ENCODE peak calls at places on chromosomes 3 and 15, in eight cellular contexts. One of them, this sample, is unnamed.

GRCh38 chr3:37540786-37541185 is 320.9 kb upstream of the CTDSPL start:
- DNase-seq in thyroid gland: no peak
- DNase-seq in HL-60: no peak
- DNase-seq in mucosa of descending colon: no peak
- DNase-seq in OCI-LY7: no peak
- DNase-seq in NB4: no peak
- DNase-seq in foreskin fibroblast: no peak
- DNase-seq in GM06990: no peak
- DNase-seq in this sample: no peak

GRCh38 chr15:80590772-80591355 is 104.2 kb upstream of the ABHD17C start:
- DNase-seq in NB4: no peak
- DNase-seq in thyroid gland: no peak
- DNase-seq in HL-60: no peak
- DNase-seq in OCI-LY7: no peak
- DNase-seq in foreskin fibroblast: no peak
- DNase-seq in GM06990: no peak
- DNase-seq in mucosa of descending colon: no peak
- DNase-seq in this sample: no peak

GRCh38 chr3:61637088-61638051 is 76.0 kb downstream of the PTPRG start:
- DNase-seq in mucosa of descending colon: peak
- DNase-seq in GM06990: peak
- DNase-seq in thyroid gland: no peak
- DNase-seq in HL-60: no peak
- DNase-seq in foreskin fibroblast: peak
- DNase-seq in OCI-LY7: peak
- DNase-seq in NB4: no peak
- DNase-seq in this sample: no peak

GRCh38 chr3:69113536-69113935 is 8.9 kb downstream of the LMOD3 start:
- DNase-seq in mucosa of descending colon: no peak
- DNase-seq in NB4: no peak
- DNase-seq in thyroid gland: no peak
- DNase-seq in HL-60: no peak
- DNase-seq in foreskin fibroblast: peak
- DNase-seq in OCI-LY7: no peak
- DNase-seq in GM06990: no peak
- DNase-seq in this sample: no peak

GRCh38 chr3:184578822-184579221 is 17.2 kb downstream of the EPHB3 start:
- DNase-seq in GM06990: no peak
- DNase-seq in thyroid gland: no peak
- DNase-seq in NB4: no peak
- DNase-seq in foreskin fibroblast: no peak
- DNase-seq in OCI-LY7: no peak
- DNase-seq in HL-60: no peak
- DNase-seq in mucosa of descending colon: no peak
- DNase-seq in this sample: no peak

GRCh38 chr15:90644946-90645725 is 72.0 kb upstream of the BLM start:
- DNase-seq in mucosa of descending colon: no peak
- DNase-seq in HL-60: no peak
- DNase-seq in thyroid gland: no peak
- DNase-seq in NB4: no peak
- DNase-seq in foreskin fibroblast: no peak
- DNase-seq in OCI-LY7: no peak
- DNase-seq in GM06990: no peak
- DNase-seq in this sample: no peak

GRCh38 chr3:115436767-115437301 is 186.5 kb upstream of the GAP43 start:
- DNase-seq in foreskin fibroblast: peak
- DNase-seq in NB4: peak
- DNase-seq in thyroid gland: no peak
- DNase-seq in OCI-LY7: no peak
- DNase-seq in GM06990: no peak
- DNase-seq in HL-60: no peak
- DNase-seq in mucosa of descending colon: no peak
- DNase-seq in this sample: no peak

GRCh38 chr3:38567498-38567897 is 71.4 kb downstream of the EXOG start:
- DNase-seq in mucosa of descending colon: no peak
- DNase-seq in HL-60: no peak
- DNase-seq in thyroid gland: no peak
- DNase-seq in OCI-LY7: no peak
- DNase-seq in GM06990: no peak
- DNase-seq in NB4: no peak
- DNase-seq in foreskin fibroblast: no peak
- DNase-seq in this sample: no peak

GRCh38 chr15:82789491-82789890 is 16.4 kb downstream of the FSD2 start:
- DNase-seq in HL-60: no peak
- DNase-seq in foreskin fibroblast: peak
- DNase-seq in thyroid gland: no peak
- DNase-seq in GM06990: no peak
- DNase-seq in OCI-LY7: no peak
- DNase-seq in mucosa of descending colon: no peak
- DNase-seq in NB4: no peak
- DNase-seq in this sample: no peak

GRCh38 chr15:82788496-82788895 is 17.4 kb downstream of the FSD2 start:
- DNase-seq in GM06990: no peak
- DNase-seq in OCI-LY7: no peak
- DNase-seq in NB4: no peak
- DNase-seq in foreskin fibroblast: no peak
- DNase-seq in thyroid gland: no peak
- DNase-seq in HL-60: no peak
- DNase-seq in mucosa of descending colon: no peak
- DNase-seq in this sample: no peak

GRCh38 chr15:82793737-82794136 is 12.1 kb downstream of the FSD2 start:
- DNase-seq in thyroid gland: no peak
- DNase-seq in GM06990: no peak
- DNase-seq in NB4: no peak
- DNase-seq in foreskin fibroblast: no peak
- DNase-seq in mucosa of descending colon: no peak
- DNase-seq in HL-60: no peak
- DNase-seq in OCI-LY7: no peak
- DNase-seq in this sample: no peak

GRCh38 chr15:82790321-82790720 is 15.5 kb downstream of the FSD2 start:
- DNase-seq in NB4: no peak
- DNase-seq in GM06990: no peak
- DNase-seq in OCI-LY7: no peak
- DNase-seq in foreskin fibroblast: no peak
- DNase-seq in thyroid gland: no peak
- DNase-seq in HL-60: no peak
- DNase-seq in mucosa of descending colon: peak
- DNase-seq in this sample: no peak

GRCh38 chr15:82792068-82792467 is 13.8 kb downstream of the FSD2 start:
- DNase-seq in GM06990: no peak
- DNase-seq in thyroid gland: no peak
- DNase-seq in NB4: no peak
- DNase-seq in mucosa of descending colon: no peak
- DNase-seq in foreskin fibroblast: no peak
- DNase-seq in HL-60: no peak
- DNase-seq in OCI-LY7: no peak
- DNase-seq in this sample: no peak
- TF ChIP-seq CTCF in GM06990: no peak
- TF ChIP-seq CTCF in thyroid gland: no peak
- TF ChIP-seq CTCF in NB4: no peak
- TF ChIP-seq CTCF in mucosa of descending colon: no peak
- TF ChIP-seq CTCF in foreskin fibroblast: no peak
- TF ChIP-seq CTCF in HL-60: no peak
- TF ChIP-seq CTCF in OCI-LY7: no peak
- TF ChIP-seq CTCF in this sample: no peak

DNA sequence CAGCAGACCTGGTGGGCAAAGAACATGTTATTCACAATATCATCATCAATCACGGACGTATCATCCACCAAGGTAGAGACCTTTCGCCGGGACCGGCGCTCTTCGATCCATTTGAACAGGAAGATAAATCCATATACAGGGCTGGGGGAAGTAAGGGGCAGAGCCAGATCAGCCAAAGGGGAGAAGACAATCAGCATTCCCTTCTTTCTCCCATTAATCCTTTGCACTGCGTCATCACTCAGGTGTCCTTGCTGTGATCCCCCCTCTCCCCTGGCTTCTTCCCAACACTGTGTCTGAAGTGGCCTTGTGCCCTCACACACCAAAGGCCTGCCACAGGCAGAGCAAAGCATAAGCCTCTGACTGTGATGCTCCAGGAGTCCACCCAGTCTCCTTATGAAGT is 36.4 kb downstream of the SEMA3G start:
- DNase-seq in OCI-LY7: no peak
- DNase-seq in NB4: no peak
- DNase-seq in mucosa of descending colon: no peak
- DNase-seq in HL-60: no peak
- DNase-seq in GM06990: no peak
- DNase-seq in foreskin fibroblast: no peak
- DNase-seq in thyroid gland: no peak
- DNase-seq in this sample: no peak
- TF ChIP-seq CTCF in OCI-LY7: no peak
- TF ChIP-seq CTCF in NB4: no peak
- TF ChIP-seq CTCF in mucosa of descending colon: no peak
- TF ChIP-seq CTCF in HL-60: no peak
- TF ChIP-seq CTCF in GM06990: no peak
- TF ChIP-seq CTCF in foreskin fibroblast: no peak
- TF ChIP-seq CTCF in thyroid gland: no peak
- TF ChIP-seq CTCF in this sample: no peak

GRCh38 chr3:14573706-14574105 is 33.6 kb upstream of the GRIP2 start:
- DNase-seq in foreskin fibroblast: no peak
- DNase-seq in NB4: no peak
- DNase-seq in thyroid gland: no peak
- DNase-seq in mucosa of descending colon: no peak
- DNase-seq in HL-60: no peak
- DNase-seq in OCI-LY7: no peak
- DNase-seq in GM06990: no peak
- DNase-seq in this sample: no peak

GRCh38 chr3:14576163-14576562 is 36.0 kb upstream of the GRIP2 start:
- DNase-seq in thyroid gland: no peak
- DNase-seq in mucosa of descending colon: no peak
- DNase-seq in NB4: no peak
- DNase-seq in HL-60: no peak
- DNase-seq in GM06990: no peak
- DNase-seq in foreskin fibroblast: no peak
- DNase-seq in OCI-LY7: no peak
- DNase-seq in this sample: no peak

GRCh38 chr3:14581334-14582072 is 41.4 kb upstream of the GRIP2 start:
- DNase-seq in foreskin fibroblast: no peak
- DNase-seq in NB4: no peak
- DNase-seq in mucosa of descending colon: no peak
- DNase-seq in GM06990: no peak
- DNase-seq in HL-60: no peak
- DNase-seq in OCI-LY7: no peak
- DNase-seq in thyroid gland: no peak
- DNase-seq in this sample: no peak

GRCh38 chr3:14574183-14574582 is 34.0 kb upstream of the GRIP2 start:
- DNase-seq in thyroid gland: no peak
- DNase-seq in NB4: no peak
- DNase-seq in HL-60: no peak
- DNase-seq in mucosa of descending colon: no peak
- DNase-seq in OCI-LY7: no peak
- DNase-seq in GM06990: no peak
- DNase-seq in foreskin fibroblast: no peak
- DNase-seq in this sample: no peak

GRCh38 chr3:14577897-14578296 is 37.8 kb upstream of the GRIP2 start:
- DNase-seq in foreskin fibroblast: no peak
- DNase-seq in thyroid gland: no peak
- DNase-seq in NB4: peak
- DNase-seq in GM06990: no peak
- DNase-seq in HL-60: no peak
- DNase-seq in mucosa of descending colon: no peak
- DNase-seq in OCI-LY7: no peak
- DNase-seq in this sample: no peak
- TF ChIP-seq CTCF in foreskin fibroblast: no peak
- TF ChIP-seq CTCF in thyroid gland: no peak
- TF ChIP-seq CTCF in NB4: no peak
- TF ChIP-seq CTCF in GM06990: no peak
- TF ChIP-seq CTCF in HL-60: no peak
- TF ChIP-seq CTCF in mucosa of descending colon: no peak
- TF ChIP-seq CTCF in OCI-LY7: no peak
- TF ChIP-seq CTCF in this sample: no peak

GRCh38 chr3:53884623-53885022 is 2.7 kb upstream of the ACTR8 start:
- DNase-seq in NB4: no peak
- DNase-seq in HL-60: no peak
- DNase-seq in foreskin fibroblast: no peak
- DNase-seq in OCI-LY7: no peak
- DNase-seq in thyroid gland: peak
- DNase-seq in mucosa of descending colon: no peak
- DNase-seq in GM06990: no peak
- DNase-seq in this sample: no peak

GRCh38 chr3:53885239-53885638 is 3.3 kb upstream of the ACTR8 start:
- DNase-seq in OCI-LY7: no peak
- DNase-seq in thyroid gland: no peak
- DNase-seq in foreskin fibroblast: peak
- DNase-seq in mucosa of descending colon: no peak
- DNase-seq in GM06990: no peak
- DNase-seq in NB4: no peak
- DNase-seq in HL-60: no peak
- DNase-seq in this sample: no peak

GRCh38 chr3:53880396-53881345 is 1.3 kb downstream of the ACTR8 start:
- DNase-seq in thyroid gland: no peak
- DNase-seq in HL-60: no peak
- DNase-seq in GM06990: no peak
- DNase-seq in NB4: no peak
- DNase-seq in foreskin fibroblast: peak
- DNase-seq in mucosa of descending colon: no peak
- DNase-seq in OCI-LY7: no peak
- DNase-seq in this sample: no peak

GRCh38 chr3:53883008-53883407 is 1.1 kb upstream of the ACTR8 start:
- DNase-seq in GM06990: no peak
- DNase-seq in HL-60: no peak
- DNase-seq in mucosa of descending colon: no peak
- DNase-seq in foreskin fibroblast: no peak
- DNase-seq in thyroid gland: no peak
- DNase-seq in NB4: no peak
- DNase-seq in OCI-LY7: no peak
- DNase-seq in this sample: no peak

GRCh38 chr3:53881691-53882593 is at the start of gene ACTR8:
- DNase-seq in HL-60: peak
- DNase-seq in thyroid gland: peak
- DNase-seq in OCI-LY7: peak
- DNase-seq in mucosa of descending colon: peak
- DNase-seq in GM06990: peak
- DNase-seq in foreskin fibroblast: peak
- DNase-seq in NB4: peak
- DNase-seq in this sample: peak
- TF ChIP-seq CTCF in HL-60: no peak
- TF ChIP-seq CTCF in thyroid gland: peak
- TF ChIP-seq CTCF in OCI-LY7: no peak
- TF ChIP-seq CTCF in mucosa of descending colon: no peak
- TF ChIP-seq CTCF in GM06990: peak
- TF ChIP-seq CTCF in foreskin fibroblast: peak
- TF ChIP-seq CTCF in NB4: no peak
- TF ChIP-seq CTCF in this sample: no peak

DNA sequence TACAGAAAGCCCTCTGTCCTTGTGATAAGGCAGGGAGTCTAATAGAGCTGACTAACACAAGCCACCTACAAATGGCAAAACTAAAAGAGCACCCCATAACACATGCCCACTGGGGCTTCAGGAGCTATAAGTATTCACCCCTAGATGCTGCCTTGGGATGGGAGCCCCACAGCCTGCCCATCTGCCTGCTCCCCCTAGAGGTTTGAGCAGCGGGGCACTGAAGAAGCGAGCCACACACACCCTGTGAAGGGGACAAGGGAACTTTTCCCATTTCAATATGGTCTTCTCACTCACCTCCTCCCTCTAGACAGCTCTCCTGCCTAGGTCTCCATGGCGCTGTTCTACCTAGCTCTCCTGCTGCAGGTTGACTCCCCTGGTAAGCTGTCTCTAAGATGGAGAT is 261.0 kb downstream of the SHQ1 start:
- DNase-seq in foreskin fibroblast: no peak
- DNase-seq in NB4: no peak
- DNase-seq in GM06990: no peak
- DNase-seq in mucosa of descending colon: no peak
- DNase-seq in thyroid gland: no peak
- DNase-seq in HL-60: no peak
- DNase-seq in OCI-LY7: no peak
- DNase-seq in this sample: no peak
- TF ChIP-seq CTCF in foreskin fibroblast: no peak
- TF ChIP-seq CTCF in NB4: no peak
- TF ChIP-seq CTCF in GM06990: peak
- TF ChIP-seq CTCF in mucosa of descending colon: no peak
- TF ChIP-seq CTCF in thyroid gland: no peak
- TF ChIP-seq CTCF in HL-60: no peak
- TF ChIP-seq CTCF in OCI-LY7: peak
- TF ChIP-seq CTCF in this sample: no peak